ENCODE peak calls at places on chromosomes 4 and X, in nine cellular contexts. U is fibroblast of mammary gland, K is endothelial cell, T is fibroblast of lung, W is stomach, R is MM.1S, Q is psoas muscle, V is HFFc6, A is heart right ventricle. D is an unnamed sample.

GRCh38 chrX:17836830-17837229 is 24.3 kb downstream of the RAI2 start:
- DNase-seq in U (peak), K (no peak), T (no peak), W (no peak), R (no peak), Q (no peak), V (no peak), A (no peak), D (no peak)

GRCh38 chr4:44447563-44448504 is 775 bp downstream of the KCTD8 start:
- DNase-seq in U (peak), K (peak), T (peak), W (peak), R (peak), Q (peak), V (no peak), A (peak), D (peak)

GRCh38 chrX:14529288-14529989 is at the start of gene GLRA2:
- DNase-seq in U (peak), K (peak), T (peak), W (no peak), R (peak), Q (no peak), V (peak), A (no peak), D (no peak)

GRCh38 chr4:3287972-3288570 is 4.8 kb upstream of the RGS12 start:
- DNase-seq in U (no peak), K (no peak), T (no peak), W (peak), R (no peak), Q (no peak), V (no peak), A (no peak), D (no peak)

GRCh38 chr4:2754848-2755820 is 1.0 kb downstream of the TNIP2 start:
- DNase-seq in U (no peak), K (no peak), T (no peak), W (no peak), R (no peak), Q (no peak), V (no peak), A (no peak), D (no peak)

GRCh38 chr4:41991916-41992767 is 1.8 kb downstream of the SLC30A9 start:
- DNase-seq in U (peak), K (no peak), T (no peak), W (no peak), R (no peak), Q (no peak), V (no peak), A (no peak), D (no peak)

GRCh38 chr4:3630934-3631585 is 98.8 kb upstream of the LRPAP1 start:
- DNase-seq in U (no peak), K (no peak), T (no peak), W (no peak), R (no peak), Q (no peak), V (no peak), A (no peak), D (no peak)

GRCh38 chrX:145817299-145817665 is 347 bp upstream of the SLITRK2 start:
- DNase-seq in U (peak), K (no peak), T (peak), W (no peak), R (no peak), Q (no peak), V (no peak), A (peak), D (no peak)

GRCh38 chr4:155512069-155512468 is 135.3 kb upstream of the MAP9 start:
- DNase-seq in U (no peak), K (no peak), T (no peak), W (no peak), R (no peak), Q (no peak), V (no peak), A (no peak), D (no peak)

GRCh38 chrX:37942170-37942569 is 64.2 kb upstream of the SYTL5 start:
- DNase-seq in U (no peak), K (no peak), T (no peak), W (no peak), R (no peak), Q (no peak), V (no peak), A (no peak), D (no peak)

GRCh38 chrX:22803353-22803752 is 196.4 kb upstream of the DDX53 start:
- DNase-seq in U (no peak), K (no peak), T (no peak), W (no peak), R (peak), Q (no peak), V (no peak), A (no peak), D (no peak)

GRCh38 chr4:166422475-166422874 is 549.4 kb downstream of the TLL1 start:
- DNase-seq in U (peak), K (no peak), T (peak), W (no peak), R (no peak), Q (no peak), V (peak), A (no peak), D (no peak)

GRCh38 chr4:123651127-123651526 is 254.5 kb downstream of the SPRY1 start:
- DNase-seq in U (no peak), K (no peak), T (no peak), W (no peak), R (no peak), Q (no peak), V (peak), A (no peak), D (no peak)

GRCh38 chr4:38092701-38093100 is 132.5 kb downstream of the PTTG2 start:
- DNase-seq in U (peak), K (no peak), T (no peak), W (no peak), R (no peak), Q (no peak), V (peak), A (no peak), D (no peak)

GRCh38 chr4:144627663-144628076 is 18.3 kb upstream of the HHIP start:
- DNase-seq in U (no peak), K (no peak), T (no peak), W (no peak), R (no peak), Q (no peak), V (no peak), A (no peak), D (no peak)

GRCh38 chr4:162645381-162645780 is 481.6 kb upstream of the FSTL5 start:
- DNase-seq in U (no peak), K (no peak), T (no peak), W (no peak), R (no peak), Q (no peak), V (no peak), A (no peak), D (no peak)

GRCh38 chrX:106415276-106415895 is 196.4 kb upstream of the RADX start:
- DNase-seq in U (peak), K (peak), T (peak), W (no peak), R (peak), Q (no peak), V (peak), A (no peak), D (peak)

GRCh38 chr4:173420324-173420752 is 21.4 kb upstream of the SCRG1 start:
- DNase-seq in U (peak), K (no peak), T (peak), W (no peak), R (peak), Q (no peak), V (peak), A (no peak), D (peak)

GRCh38 chr4:135515295-135515694 is 1313.7 kb upstream of the PABPC4L start:
- DNase-seq in U (no peak), K (no peak), T (peak), W (no peak), R (no peak), Q (no peak), V (no peak), A (no peak), D (no peak)

GRCh38 chrX:42976729-42977366 is 198.9 kb upstream of the PPP1R2C start:
- DNase-seq in U (no peak), K (no peak), T (no peak), W (peak), R (no peak), Q (no peak), V (no peak), A (no peak), D (no peak)
- TF ChIP-seq CTCF in U (no peak), K (no peak), T (no peak), W (no peak), R (no peak), Q (no peak), V (no peak), A (no peak), D (peak)

DNA sequence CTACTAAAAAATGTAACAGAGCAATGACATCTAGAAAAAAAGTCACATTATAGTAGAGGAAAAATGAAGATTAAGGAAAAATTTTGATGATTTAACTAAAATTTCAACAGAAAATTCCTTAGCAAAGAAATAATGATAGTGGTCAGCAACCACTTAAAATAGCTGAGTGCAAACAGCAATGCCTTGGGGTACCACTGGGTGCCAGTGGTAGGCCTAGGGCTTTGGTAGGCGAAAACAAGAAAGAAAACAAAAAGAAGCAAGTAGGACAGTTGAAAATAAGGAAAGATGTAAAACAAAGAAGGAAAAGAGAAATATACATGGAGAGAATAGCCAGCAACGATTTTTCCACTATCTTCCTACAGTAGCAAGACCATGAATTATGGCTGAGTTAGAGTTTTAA is 313.5 kb upstream of the IRS4 start:
- DNase-seq in U (no peak), K (peak), T (no peak), W (no peak), R (no peak), Q (no peak), V (no peak), A (no peak), D (no peak)
- TF ChIP-seq CTCF in U (no peak), K (peak), T (no peak), W (no peak), R (peak), Q (no peak), V (no peak), A (no peak), D (peak)

GRCh38 chr4:157014621-157015591 is 43.3 kb upstream of the PDGFC start:
- DNase-seq in U (peak), K (no peak), T (peak), W (no peak), R (no peak), Q (no peak), V (peak), A (no peak), D (no peak)
- TF ChIP-seq CTCF in U (peak), K (no peak), T (peak), W (no peak), R (no peak), Q (no peak), V (no peak), A (no peak), D (no peak)

DNA sequence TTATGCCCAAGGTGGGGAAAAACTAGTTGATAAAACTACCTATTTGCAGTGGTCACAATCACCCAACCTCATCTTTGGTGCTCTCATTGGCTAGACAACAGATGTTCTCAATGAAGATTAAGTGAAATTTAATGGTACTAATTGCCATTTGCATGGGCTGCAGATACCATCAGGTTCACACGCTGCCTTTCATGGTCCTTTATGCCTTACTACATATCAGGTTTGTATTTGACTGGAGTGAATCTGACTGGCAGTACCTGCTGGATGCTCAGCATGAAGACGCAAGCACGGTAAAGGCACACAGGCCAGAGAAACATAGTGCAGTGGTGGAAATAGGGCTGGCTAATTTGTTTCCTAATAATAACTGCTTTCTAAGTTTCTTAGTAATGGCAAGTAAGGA is 48.3 kb downstream of the DCX start:
- DNase-seq in U (no peak), K (no peak), T (no peak), W (no peak), R (no peak), Q (no peak), V (no peak), A (no peak), D (no peak)
- TF ChIP-seq CTCF in U (no peak), K (no peak), T (no peak), W (no peak), R (no peak), Q (no peak), V (no peak), A (no peak), D (no peak)

GRCh38 chrX:134026732-134027311 is 41.4 kb upstream of the GPC3 start:
- DNase-seq in U (peak), K (peak), T (peak), W (peak), R (peak), Q (no peak), V (no peak), A (no peak), D (peak)
- TF ChIP-seq CTCF in U (peak), K (peak), T (peak), W (peak), R (peak), Q (peak), V (peak), A (peak), D (peak)

DNA sequence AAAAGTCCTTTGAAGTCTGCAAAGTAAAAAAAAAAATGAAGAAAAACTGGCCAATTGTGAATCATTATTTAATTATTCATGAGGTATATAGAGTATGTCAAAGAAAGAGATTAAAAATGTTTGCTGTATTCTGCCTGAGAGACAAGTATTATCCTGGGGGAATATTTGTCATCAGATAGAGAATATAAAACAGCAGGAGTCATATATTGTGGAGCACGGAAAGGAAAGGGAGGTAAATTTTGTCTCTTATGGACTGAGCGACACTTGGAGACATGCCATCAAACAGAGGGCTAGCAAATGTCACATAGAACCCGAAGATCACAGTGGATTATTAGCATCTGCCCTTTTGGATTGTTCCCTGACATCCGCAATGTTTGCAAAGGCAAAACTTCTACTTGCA is 39.2 kb upstream of the FAT1 start:
- DNase-seq in U (no peak), K (no peak), T (no peak), W (no peak), R (no peak), Q (no peak), V (no peak), A (no peak), D (no peak)
- TF ChIP-seq CTCF in U (no peak), K (no peak), T (no peak), W (no peak), R (no peak), Q (no peak), V (no peak), A (no peak), D (no peak)

D was measured in GM13977.